ENCODE peak calls at places on chromosomes 11 and 22, in eight cellular contexts. R is HCT116; J is prostate gland; Q is CD4-positive, CD25-positive, alpha-beta regulatory T cell; L is H9; M is CD8-positive, alpha-beta memory T cell; E is IMR-90; G is uterus. C is an unnamed sample. For H3K4me1 and H3K27me3, the result is how much of the 10 kb centered on the place peaks cover.

GRCh38 chr11:96331556-96332168 is 11.3 kb downstream of the MAML2 start:
- DNase-seq in R (no peak), J (no peak), Q (no peak), L (no peak), M (no peak), E (no peak), G (no peak), C (no peak)

GRCh38 chr22:33328789-33329296 is 270.7 kb upstream of the SYN3 start:
- DNase-seq in R (no peak), J (no peak), Q (no peak), L (no peak), M (no peak), E (peak), G (no peak), C (peak)

GRCh38 chr22:31843526-31843925 is 89.7 kb downstream of the DEPDC5 start:
- DNase-seq in R (no peak), J (no peak), Q (no peak), L (no peak), M (no peak), E (no peak), G (no peak), C (no peak)

GRCh38 chr11:57315491-57315890 is 9.3 kb downstream of the TNKS1BP1 start:
- DNase-seq in R (no peak), J (no peak), Q (no peak), L (peak), M (no peak), E (peak), G (no peak), C (peak)

GRCh38 chr22:25406510-25407210 is 157.8 kb upstream of the GRK3 start:
- DNase-seq in R (no peak), J (no peak), Q (no peak), L (no peak), M (no peak), E (no peak), G (no peak), C (no peak)

GRCh38 chr22:26534874-26535470 is 22.7 kb upstream of the TFIP11 start:
- DNase-seq in R (no peak), J (no peak), Q (no peak), L (no peak), M (no peak), E (no peak), G (no peak), C (no peak)

GRCh38 chr11:12441081-12441801 is 63.9 kb downstream of the PARVA start:
- DNase-seq in R (no peak), J (no peak), Q (no peak), L (no peak), M (no peak), E (peak), G (no peak), C (no peak)

GRCh38 chr11:1746956-1747752 is 3.2 kb downstream of the IFITM10 start:
- DNase-seq in R (no peak), J (no peak), Q (no peak), L (no peak), M (no peak), E (no peak), G (no peak), C (no peak)

GRCh38 chr22:38924197-38924952 is 33.0 kb upstream of the APOBEC3A start:
- DNase-seq in R (peak), J (peak), Q (no peak), L (no peak), M (no peak), E (peak), G (peak), C (peak)

GRCh38 chr11:84947970-84948600 is 679.1 kb downstream of the DLG2 start:
- DNase-seq in R (no peak), J (no peak), Q (no peak), L (no peak), M (no peak), E (peak), G (no peak), C (no peak)

GRCh38 chr11:47907499-47907898 is 59.3 kb upstream of the NUP160 start:
- DNase-seq in R (no peak), J (no peak), Q (no peak), L (no peak), M (no peak), E (peak), G (peak), C (no peak)

GRCh38 chr11:106231591-106231990 is 154.1 kb downstream of the AASDHPPT start:
- DNase-seq in R (no peak), J (no peak), Q (no peak), L (no peak), M (no peak), E (peak), G (no peak), C (no peak)

GRCh38 chr11:85263328-85263727 is 363.8 kb downstream of the DLG2 start:
- DNase-seq in R (no peak), J (no peak), Q (no peak), L (no peak), M (no peak), E (no peak), G (no peak), C (no peak)

GRCh38 chr11:17972987-17973386 is 39.9 kb downstream of the SERGEF start:
- DNase-seq in R (peak), J (peak), Q (no peak), L (peak), M (no peak), E (peak), G (peak), C (peak)

GRCh38 chr11:88414981-88415391 is 77.5 kb upstream of the CTSC start:
- DNase-seq in R (no peak), J (no peak), Q (peak), L (no peak), M (no peak), E (peak), G (no peak), C (no peak)

GRCh38 chr11:82811369-82811768 is 77.7 kb upstream of the FAM181B start:
- DNase-seq in R (no peak), J (no peak), Q (no peak), L (no peak), M (no peak), E (no peak), G (no peak), C (no peak)

GRCh38 chr22:23305321-23305910 is 125.1 kb downstream of the BCR start:
- DNase-seq in R (no peak), J (no peak), Q (no peak), L (no peak), M (no peak), E (peak), G (peak), C (peak)

GRCh38 chr11:129770993-129771392 is 44.7 kb upstream of the TMEM45B start:
- DNase-seq in R (no peak), J (no peak), Q (no peak), L (no peak), M (no peak), E (no peak), G (no peak), C (no peak)

DNA sequence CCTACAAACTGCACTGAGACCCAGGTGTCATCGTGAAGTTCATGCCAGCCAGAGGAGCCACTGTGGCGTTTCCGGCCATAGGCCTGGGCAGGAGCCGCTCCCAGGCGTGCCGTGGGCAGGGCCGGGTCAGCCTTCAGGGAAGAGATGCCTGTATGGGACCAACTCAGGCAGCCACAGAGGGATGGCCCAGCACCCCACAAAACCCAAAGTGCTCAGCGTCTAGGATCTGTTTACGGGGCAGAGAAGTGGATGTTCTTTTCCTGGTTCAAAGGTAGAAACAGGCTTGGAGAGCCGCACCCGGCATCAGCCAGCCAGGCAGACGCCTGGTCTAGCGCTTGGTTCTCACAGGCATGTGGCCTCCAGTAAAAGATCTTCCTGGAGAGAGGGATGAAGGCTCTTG is 8.4 kb upstream of the BID start:
- DNase-seq in R (no peak), J (no peak), Q (no peak), L (no peak), M (no peak), E (no peak), G (no peak), C (no peak)
- H3K4me1 ChIP-seq in R (under half), J (under half), Q (under half), L (under half), M (half or more), E (under half), G (under half), C (under half)

DNA sequence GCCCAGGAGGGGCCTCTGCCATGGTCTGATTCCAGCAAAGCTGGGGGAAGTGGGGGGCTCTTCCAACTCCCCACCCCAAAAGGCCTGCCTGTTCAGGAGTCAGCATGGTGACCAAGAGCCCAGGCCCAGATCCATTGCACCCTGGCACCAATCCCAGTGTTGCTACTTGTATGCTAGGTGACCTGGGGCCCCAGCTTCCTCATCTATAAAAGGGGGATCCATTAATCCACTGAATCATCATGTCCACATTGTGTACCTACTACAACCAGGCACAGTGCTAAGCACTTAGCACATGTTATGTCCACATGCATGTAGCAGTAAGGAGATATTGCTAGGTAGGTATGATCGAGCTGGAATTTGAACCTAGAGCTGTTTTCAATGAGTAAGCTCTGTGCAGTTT is 2.0 kb downstream of the SYT12 start:
- DNase-seq in R (no peak), J (no peak), Q (no peak), L (no peak), M (no peak), E (no peak), G (no peak), C (no peak)
- H3K27me3 ChIP-seq in R (under half), J (under half), Q (under half), L (under half), M (under half), E (under half), G (under half), C (under half)

DNA sequence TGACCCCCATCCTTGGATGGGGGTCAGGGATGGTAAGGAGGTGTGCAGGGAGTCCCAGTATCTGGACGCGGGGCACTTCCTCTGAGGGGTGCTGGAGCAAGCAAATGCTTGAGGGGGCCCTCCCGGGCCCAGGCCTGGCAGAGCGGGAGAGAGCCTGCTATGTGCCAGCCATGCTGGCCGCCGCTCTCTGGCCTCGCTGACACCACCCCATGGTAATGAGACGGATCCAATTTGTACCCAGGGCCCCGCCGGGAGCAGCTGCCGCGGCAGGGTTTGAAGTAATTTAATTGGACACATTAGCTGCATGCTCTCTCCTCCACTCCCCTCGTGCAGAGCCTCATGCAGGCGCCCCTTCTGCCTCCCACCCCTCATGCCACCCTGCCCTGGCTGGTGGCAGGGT is 6.3 kb downstream of the SYT7 start:
- DNase-seq in R (no peak), J (no peak), Q (no peak), L (no peak), M (no peak), E (no peak), G (no peak), C (no peak)
- H3K27ac ChIP-seq in R (no peak), J (peak), Q (no peak), L (no peak), M (no peak), E (no peak), G (no peak), C (no peak)

GRCh38 chr11:9754041-9754471 is 90.2 kb downstream of the SWAP70 start:
- DNase-seq in R (no peak), J (no peak), Q (no peak), L (no peak), M (no peak), E (no peak), G (no peak), C (no peak)

GRCh38 chr11:9756878-9757277 is 93.0 kb downstream of the SWAP70 start:
- DNase-seq in R (no peak), J (no peak), Q (no peak), L (no peak), M (no peak), E (no peak), G (no peak), C (no peak)

GRCh38 chr11:9755561-9755960 is 91.7 kb downstream of the SWAP70 start:
- DNase-seq in R (no peak), J (no peak), Q (no peak), L (no peak), M (no peak), E (peak), G (no peak), C (peak)

GRCh38 chr11:9757809-9758675 is 94.2 kb downstream of the SWAP70 start:
- DNase-seq in R (peak), J (peak), Q (peak), L (peak), M (peak), E (peak), G (peak), C (peak)

GRCh38 chr11:9756461-9756860 is 92.6 kb downstream of the SWAP70 start:
- DNase-seq in R (no peak), J (no peak), Q (no peak), L (no peak), M (no peak), E (no peak), G (no peak), C (no peak)
- H3K4me1 ChIP-seq in R (under half), J (under half), Q (under half), L (under half), M (under half), E (under half), G (under half), C (half or more)

GRCh38 chr11:131201674-131202073 is 168.7 kb upstream of the NTM start:
- DNase-seq in R (no peak), J (no peak), Q (no peak), L (no peak), M (no peak), E (no peak), G (no peak), C (no peak)

GRCh38 chr11:131195801-131196517 is 174.5 kb upstream of the NTM start:
- DNase-seq in R (no peak), J (peak), Q (no peak), L (no peak), M (no peak), E (peak), G (peak), C (no peak)

GRCh38 chr11:131203041-131203440 is 167.4 kb upstream of the NTM start:
- DNase-seq in R (no peak), J (no peak), Q (no peak), L (no peak), M (no peak), E (no peak), G (no peak), C (no peak)

GRCh38 chr11:131198161-131198560 is 172.3 kb upstream of the NTM start:
- DNase-seq in R (no peak), J (no peak), Q (no peak), L (no peak), M (no peak), E (no peak), G (no peak), C (no peak)

DNA sequence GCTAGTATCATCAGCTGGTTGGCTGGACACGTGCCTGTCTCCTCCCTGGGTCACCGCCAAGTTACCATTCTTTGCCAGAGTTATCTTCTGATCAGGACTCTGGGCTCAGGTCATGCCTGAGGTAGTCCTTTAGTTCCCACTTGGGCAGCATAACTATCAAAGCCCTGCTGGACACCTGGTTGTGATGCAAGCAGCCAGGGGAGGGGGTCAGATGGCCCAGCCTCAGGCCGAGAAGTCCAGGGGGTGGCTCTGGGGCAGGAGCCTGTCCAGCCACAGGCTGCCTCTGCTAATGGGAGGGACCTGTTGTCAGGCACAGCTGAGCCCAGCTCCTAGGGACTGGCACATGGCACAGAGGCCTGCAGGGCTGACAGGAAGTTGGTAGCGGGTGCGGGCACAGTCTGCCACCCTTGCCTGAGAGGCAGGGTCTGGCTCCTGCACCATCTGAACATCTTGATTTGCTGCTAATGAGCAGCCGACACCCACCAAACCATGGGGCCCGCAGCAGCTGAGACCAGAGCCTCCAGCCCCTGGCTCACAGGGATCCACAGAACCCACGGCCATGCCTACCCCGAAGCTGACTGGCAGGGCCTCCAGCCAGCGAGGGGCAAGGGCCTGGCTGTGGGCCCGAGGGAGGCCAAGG is 171.6 kb upstream of the NTM start:
- DNase-seq in R (no peak), J (no peak), Q (no peak), L (no peak), M (no peak), E (no peak), G (no peak), C (no peak)
- H3K27me3 ChIP-seq in R (under half), J (under half), Q (under half), L (under half), M (under half), E (under half), G (under half), C (under half)

C was measured in SJSA1.